ENCODE peak calls at places on chromosomes 11 and 22, in seven cellular contexts. One of them, this sample, is unnamed.

GRCh38 chr11:117822031-117822521 is 2.5 kb downstream of the FXYD2 start:
- DNase-seq in colonic mucosa: no peak
- DNase-seq in psoas muscle: peak
- DNase-seq in foreskin keratinocyte: no peak
- DNase-seq in left ventricle myocardium inferior: no peak
- DNase-seq in mucosa of descending colon: peak
- DNase-seq in HCT116: no peak
- DNase-seq in this sample: no peak

GRCh38 chr11:86256608-86257007 is 12.1 kb downstream of the EED start:
- DNase-seq in left ventricle myocardium inferior: no peak
- DNase-seq in HCT116: no peak
- DNase-seq in foreskin keratinocyte: no peak
- DNase-seq in mucosa of descending colon: no peak
- DNase-seq in colonic mucosa: no peak
- DNase-seq in psoas muscle: no peak
- DNase-seq in this sample: no peak

GRCh38 chr11:76765863-76766350 is 17.2 kb upstream of the TSKU start:
- DNase-seq in colonic mucosa: no peak
- DNase-seq in left ventricle myocardium inferior: no peak
- DNase-seq in HCT116: no peak
- DNase-seq in mucosa of descending colon: no peak
- DNase-seq in psoas muscle: no peak
- DNase-seq in foreskin keratinocyte: no peak
- DNase-seq in this sample: peak

GRCh38 chr11:82267186-82267585 is 466.5 kb downstream of the FAM181B start:
- DNase-seq in foreskin keratinocyte: no peak
- DNase-seq in mucosa of descending colon: no peak
- DNase-seq in psoas muscle: no peak
- DNase-seq in colonic mucosa: no peak
- DNase-seq in left ventricle myocardium inferior: no peak
- DNase-seq in HCT116: no peak
- DNase-seq in this sample: no peak

GRCh38 chr11:66868726-66869291 is 11.9 kb downstream of the LRFN4 start:
- DNase-seq in colonic mucosa: peak
- DNase-seq in HCT116: peak
- DNase-seq in mucosa of descending colon: peak
- DNase-seq in foreskin keratinocyte: no peak
- DNase-seq in left ventricle myocardium inferior: no peak
- DNase-seq in psoas muscle: no peak
- DNase-seq in this sample: peak

GRCh38 chr11:86735462-86736302 is 63.3 kb upstream of the ME3 start:
- DNase-seq in left ventricle myocardium inferior: no peak
- DNase-seq in foreskin keratinocyte: no peak
- DNase-seq in colonic mucosa: no peak
- DNase-seq in mucosa of descending colon: no peak
- DNase-seq in psoas muscle: no peak
- DNase-seq in HCT116: no peak
- DNase-seq in this sample: no peak

GRCh38 chr11:119754199-119754598 is 25.2 kb upstream of the NECTIN1 start:
- DNase-seq in colonic mucosa: no peak
- DNase-seq in left ventricle myocardium inferior: no peak
- DNase-seq in foreskin keratinocyte: no peak
- DNase-seq in psoas muscle: no peak
- DNase-seq in mucosa of descending colon: no peak
- DNase-seq in HCT116: no peak
- DNase-seq in this sample: no peak

GRCh38 chr11:5198285-5198684 is 2.2 kb downstream of the OR51V1 start:
- DNase-seq in HCT116: no peak
- DNase-seq in mucosa of descending colon: no peak
- DNase-seq in left ventricle myocardium inferior: no peak
- DNase-seq in foreskin keratinocyte: no peak
- DNase-seq in psoas muscle: no peak
- DNase-seq in colonic mucosa: no peak
- DNase-seq in this sample: no peak

GRCh38 chr22:39349506-39349966 is 255 bp upstream of the SYNGR1 start:
- DNase-seq in foreskin keratinocyte: no peak
- DNase-seq in left ventricle myocardium inferior: peak
- DNase-seq in HCT116: no peak
- DNase-seq in psoas muscle: peak
- DNase-seq in colonic mucosa: no peak
- DNase-seq in mucosa of descending colon: no peak
- DNase-seq in this sample: peak

GRCh38 chr11:62664405-62665074 is 470 bp downstream of the C11orf98 start:
- DNase-seq in mucosa of descending colon: peak
- DNase-seq in psoas muscle: no peak
- DNase-seq in HCT116: no peak
- DNase-seq in colonic mucosa: peak
- DNase-seq in left ventricle myocardium inferior: peak
- DNase-seq in foreskin keratinocyte: peak
- DNase-seq in this sample: no peak

GRCh38 chr11:45853616-45854219 is 6.4 kb downstream of the CRY2 start:
- DNase-seq in mucosa of descending colon: no peak
- DNase-seq in foreskin keratinocyte: no peak
- DNase-seq in colonic mucosa: no peak
- DNase-seq in left ventricle myocardium inferior: peak
- DNase-seq in psoas muscle: peak
- DNase-seq in HCT116: no peak
- DNase-seq in this sample: no peak

GRCh38 chr11:45850446-45850845 is 3.2 kb downstream of the CRY2 start:
- DNase-seq in colonic mucosa: no peak
- DNase-seq in psoas muscle: no peak
- DNase-seq in foreskin keratinocyte: no peak
- DNase-seq in HCT116: no peak
- DNase-seq in left ventricle myocardium inferior: no peak
- DNase-seq in mucosa of descending colon: no peak
- DNase-seq in this sample: no peak

GRCh38 chr11:45852018-45852711 is 4.9 kb downstream of the CRY2 start:
- DNase-seq in HCT116: no peak
- DNase-seq in left ventricle myocardium inferior: no peak
- DNase-seq in psoas muscle: no peak
- DNase-seq in mucosa of descending colon: no peak
- DNase-seq in colonic mucosa: no peak
- DNase-seq in foreskin keratinocyte: no peak
- DNase-seq in this sample: no peak

GRCh38 chr11:45855308-45855707 is 8.0 kb downstream of the CRY2 start:
- DNase-seq in foreskin keratinocyte: no peak
- DNase-seq in mucosa of descending colon: no peak
- DNase-seq in colonic mucosa: no peak
- DNase-seq in left ventricle myocardium inferior: no peak
- DNase-seq in HCT116: no peak
- DNase-seq in psoas muscle: no peak
- DNase-seq in this sample: no peak

GRCh38 chr11:45852712-45853101 is 5.4 kb downstream of the CRY2 start:
- DNase-seq in colonic mucosa: no peak
- DNase-seq in left ventricle myocardium inferior: peak
- DNase-seq in HCT116: no peak
- DNase-seq in foreskin keratinocyte: no peak
- DNase-seq in mucosa of descending colon: no peak
- DNase-seq in psoas muscle: no peak
- DNase-seq in this sample: no peak
- TF ChIP-seq CTCF in colonic mucosa: no peak
- TF ChIP-seq CTCF in left ventricle myocardium inferior: no peak
- TF ChIP-seq CTCF in HCT116: no peak
- TF ChIP-seq CTCF in foreskin keratinocyte: peak
- TF ChIP-seq CTCF in mucosa of descending colon: no peak
- TF ChIP-seq CTCF in psoas muscle: no peak
- TF ChIP-seq CTCF in this sample: no peak

GRCh38 chr11:2540521-2541320 is 95.9 kb downstream of the KCNQ1 start:
- DNase-seq in mucosa of descending colon: no peak
- DNase-seq in HCT116: no peak
- DNase-seq in psoas muscle: peak
- DNase-seq in colonic mucosa: no peak
- DNase-seq in foreskin keratinocyte: no peak
- DNase-seq in left ventricle myocardium inferior: peak
- DNase-seq in this sample: peak

GRCh38 chr11:2541881-2542361 is 97.1 kb downstream of the KCNQ1 start:
- DNase-seq in psoas muscle: no peak
- DNase-seq in mucosa of descending colon: no peak
- DNase-seq in foreskin keratinocyte: no peak
- DNase-seq in HCT116: no peak
- DNase-seq in left ventricle myocardium inferior: peak
- DNase-seq in colonic mucosa: no peak
- DNase-seq in this sample: peak

GRCh38 chr11:2541321-2541680 is 96.5 kb downstream of the KCNQ1 start:
- DNase-seq in foreskin keratinocyte: no peak
- DNase-seq in mucosa of descending colon: no peak
- DNase-seq in psoas muscle: no peak
- DNase-seq in left ventricle myocardium inferior: peak
- DNase-seq in HCT116: no peak
- DNase-seq in colonic mucosa: no peak
- DNase-seq in this sample: no peak

GRCh38 chr11:2539761-2540520 is 95.1 kb downstream of the KCNQ1 start:
- DNase-seq in HCT116: no peak
- DNase-seq in foreskin keratinocyte: no peak
- DNase-seq in mucosa of descending colon: no peak
- DNase-seq in psoas muscle: peak
- DNase-seq in colonic mucosa: no peak
- DNase-seq in left ventricle myocardium inferior: peak
- DNase-seq in this sample: no peak

DNA sequence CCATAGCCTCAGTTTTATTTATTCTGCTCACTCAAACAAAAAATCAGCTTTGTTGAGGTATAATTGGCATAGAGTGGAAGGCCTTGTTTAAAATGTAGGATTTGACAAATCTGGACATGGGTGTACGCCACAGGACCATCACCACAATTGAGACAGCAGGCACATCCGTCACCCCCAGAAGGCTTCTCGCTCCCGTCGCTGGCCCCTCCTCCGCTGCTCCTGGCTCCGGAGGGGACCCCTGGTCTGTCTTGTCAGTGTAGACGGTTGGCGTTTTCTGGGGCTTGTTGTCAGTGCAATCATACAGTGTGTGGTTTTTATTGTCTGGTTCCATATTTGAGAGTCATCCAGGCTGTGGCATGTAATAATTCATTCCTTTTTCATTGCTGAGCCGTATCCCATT is 97.6 kb downstream of the KCNQ1 start:
- DNase-seq in left ventricle myocardium inferior: no peak
- DNase-seq in psoas muscle: peak
- DNase-seq in colonic mucosa: no peak
- DNase-seq in foreskin keratinocyte: no peak
- DNase-seq in mucosa of descending colon: no peak
- DNase-seq in HCT116: no peak
- DNase-seq in this sample: no peak
- TF ChIP-seq CTCF in left ventricle myocardium inferior: no peak
- TF ChIP-seq CTCF in psoas muscle: no peak
- TF ChIP-seq CTCF in colonic mucosa: no peak
- TF ChIP-seq CTCF in foreskin keratinocyte: no peak
- TF ChIP-seq CTCF in mucosa of descending colon: no peak
- TF ChIP-seq CTCF in HCT116: no peak
- TF ChIP-seq CTCF in this sample: no peak

DNA sequence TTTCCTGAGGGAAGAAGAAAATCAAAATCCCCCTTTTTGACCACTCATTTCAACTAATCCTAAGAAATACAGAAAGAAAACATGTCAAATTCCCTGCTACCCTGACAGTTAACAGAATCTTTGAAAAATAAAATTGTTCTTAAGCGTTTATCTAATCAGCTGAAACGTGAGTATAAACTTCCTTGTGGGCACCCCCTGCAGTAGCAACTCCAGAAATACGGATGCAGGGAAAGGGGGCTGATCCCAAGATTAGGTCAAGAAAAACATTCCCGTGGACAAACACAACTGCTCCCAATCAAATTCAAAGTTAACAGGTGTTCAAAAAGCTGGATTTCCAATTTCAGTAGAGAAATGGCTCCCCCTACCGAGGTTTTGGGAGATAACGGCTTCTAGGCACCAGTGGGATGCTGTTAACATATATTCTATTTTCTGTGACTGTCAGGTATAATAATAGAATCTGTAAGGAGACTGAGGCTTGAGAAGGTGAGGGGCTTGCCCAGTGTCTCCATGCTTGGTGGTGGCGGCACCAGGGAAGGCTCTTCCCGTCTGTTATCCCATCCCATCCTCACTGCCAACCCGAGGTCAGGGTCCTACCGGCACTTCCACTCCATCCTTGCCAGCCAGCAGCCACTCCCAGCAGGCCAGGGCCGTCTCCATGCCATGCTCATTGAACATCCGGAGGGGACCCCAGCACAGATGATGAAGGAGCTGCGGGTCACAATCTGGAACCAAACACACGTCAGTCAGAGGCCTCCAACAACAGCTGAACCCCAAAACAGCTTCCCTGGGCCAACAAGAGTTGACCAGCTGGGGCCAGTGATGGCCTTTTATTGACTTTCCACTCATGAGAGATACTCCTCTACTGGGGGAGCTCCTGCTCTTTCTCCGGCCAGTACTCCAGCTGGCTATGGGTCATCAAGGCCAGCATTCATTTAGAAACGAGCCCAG is 32.0 kb upstream of the SERPIND1 start:
- DNase-seq in left ventricle myocardium inferior: no peak
- DNase-seq in mucosa of descending colon: peak
- DNase-seq in colonic mucosa: peak
- DNase-seq in HCT116: peak
- DNase-seq in psoas muscle: no peak
- DNase-seq in foreskin keratinocyte: peak
- DNase-seq in this sample: no peak
- TF ChIP-seq CTCF in left ventricle myocardium inferior: peak
- TF ChIP-seq CTCF in mucosa of descending colon: peak
- TF ChIP-seq CTCF in colonic mucosa: peak
- TF ChIP-seq CTCF in HCT116: peak
- TF ChIP-seq CTCF in psoas muscle: peak
- TF ChIP-seq CTCF in foreskin keratinocyte: peak
- TF ChIP-seq CTCF in this sample: no peak

DNA sequence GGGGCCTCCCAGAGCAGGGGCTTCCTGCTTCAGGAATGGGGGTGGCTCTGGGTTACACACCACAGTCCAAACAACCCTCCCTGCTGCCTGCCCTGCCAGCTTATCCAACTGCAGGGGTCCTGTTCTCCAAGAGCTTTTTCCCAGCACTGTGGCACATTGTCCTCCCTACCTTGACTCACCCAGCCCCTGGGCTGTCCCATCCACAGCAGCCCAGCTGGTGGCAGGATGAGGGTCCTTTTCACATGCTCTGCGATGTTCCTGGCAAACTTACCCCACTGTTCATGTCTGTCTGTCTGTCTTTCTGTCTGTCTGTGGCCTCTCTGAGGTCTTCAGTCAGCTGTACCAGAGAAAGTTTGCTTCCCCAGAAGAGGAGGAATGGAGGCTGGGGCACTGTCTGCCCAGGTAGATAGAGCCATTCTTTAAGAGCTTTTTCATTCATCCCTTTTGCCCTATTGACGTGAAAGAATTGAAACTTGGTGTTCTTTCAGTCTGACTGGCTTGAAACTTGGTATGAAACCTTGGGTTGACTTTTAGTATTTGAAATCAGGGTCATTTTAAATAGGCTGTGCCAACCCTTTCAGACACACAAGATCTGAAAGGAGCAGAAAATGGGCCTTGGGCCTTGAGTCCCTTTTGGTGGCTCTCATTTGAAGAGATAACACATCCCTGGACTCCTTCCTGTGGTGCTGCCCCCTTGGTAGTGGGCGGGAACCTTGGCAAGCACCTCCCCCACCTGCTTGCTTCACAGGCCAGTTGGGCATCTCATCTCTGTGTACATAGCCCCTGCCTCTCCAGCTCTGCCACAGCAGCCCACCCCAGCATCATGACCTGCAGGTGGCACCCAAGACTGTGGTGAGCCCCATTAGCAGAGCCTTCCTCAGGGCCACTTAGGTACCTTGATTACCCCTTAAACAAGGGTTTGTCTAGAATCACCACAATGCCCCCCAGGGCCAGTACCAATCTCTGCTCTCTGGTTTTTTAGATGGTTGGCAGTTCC is 74.6 kb upstream of the SUSD2 start:
- DNase-seq in colonic mucosa: no peak
- DNase-seq in foreskin keratinocyte: no peak
- DNase-seq in left ventricle myocardium inferior: peak
- DNase-seq in psoas muscle: no peak
- DNase-seq in mucosa of descending colon: peak
- DNase-seq in HCT116: no peak
- DNase-seq in this sample: no peak
- TF ChIP-seq CTCF in colonic mucosa: no peak
- TF ChIP-seq CTCF in foreskin keratinocyte: peak
- TF ChIP-seq CTCF in left ventricle myocardium inferior: peak
- TF ChIP-seq CTCF in psoas muscle: peak
- TF ChIP-seq CTCF in mucosa of descending colon: no peak
- TF ChIP-seq CTCF in HCT116: peak
- TF ChIP-seq CTCF in this sample: no peak

This sample was measured in pancreas.